ENCODE peak calls at places on chromosomes 13 and 19, in ten cellular contexts. O is heart right ventricle, S is uterus, G is suprapubic skin, I is mucosa of descending colon, M is transverse colon, U is neuronal stem cell, L is ovary, Y is iPS DF 6.9, H is PC-3. J is an unnamed sample.
A peak's percentile ranks its signal among the peaks of the same experiment; 100 is the strongest.

GRCh38 chr13:48412100-48412556 is 785 bp downstream of the LPAR6 start:
- DNase-seq in O (no peak), S (no peak), G (no peak), I (no peak), M (no peak), U (no peak), L (no peak), Y (no peak), H (peak; percentile 26), J (no peak)

GRCh38 chr19:46926201-46927071 is 65.6 kb downstream of the ARHGAP35 start:
- DNase-seq in O (no peak), S (no peak), G (no peak), I (no peak), M (no peak), U (no peak), L (no peak), Y (no peak), H (peak; percentile 14), J (no peak)

GRCh38 chr19:49997709-49998108 is 27.5 kb downstream of the VRK3 start:
- DNase-seq in O (no peak), S (no peak), G (no peak), I (no peak), M (no peak), U (no peak), L (no peak), Y (no peak), H (peak; percentile 48), J (no peak)

GRCh38 chr13:47211106-47211505 is 314.3 kb upstream of the HTR2A start:
- DNase-seq in O (no peak), S (no peak), G (no peak), I (no peak), M (no peak), U (no peak), L (no peak), Y (no peak), H (peak; percentile 70), J (no peak)

GRCh38 chr19:14138576-14139265 is 2.3 kb upstream of the ASF1B start:
- DNase-seq in O (no peak), S (no peak), G (no peak), I (no peak), M (no peak), U (no peak), L (no peak), Y (no peak), H (no peak), J (no peak)

GRCh38 chr19:3335431-3336350 is 30.7 kb upstream of the NFIC start:
- DNase-seq in O (peak; percentile 63), S (peak; percentile 65), G (peak; percentile 80), I (peak; percentile 69), M (peak; percentile 74), U (no peak), L (peak; percentile 71), Y (no peak), H (peak; percentile 20), J (no peak)

GRCh38 chr19:43704002-43704705 is 11.7 kb upstream of the IRGC start:
- DNase-seq in O (no peak), S (no peak), G (no peak), I (no peak), M (peak; percentile 43), U (no peak), L (no peak), Y (no peak), H (peak; percentile 27), J (no peak)

GRCh38 chr19:15253076-15253475 is 20.8 kb upstream of the EPHX3 start:
- DNase-seq in O (no peak), S (no peak), G (no peak), I (no peak), M (no peak), U (no peak), L (no peak), Y (no peak), H (no peak), J (no peak)

GRCh38 chr19:12085074-12085818 is 20.7 kb downstream of the ZNF844 start:
- DNase-seq in O (no peak), S (no peak), G (no peak), I (no peak), M (no peak), U (no peak), L (no peak), Y (no peak), H (no peak), J (no peak)

GRCh38 chr19:48123907-48124675 is 13.5 kb upstream of the PLA2G4C start:
- DNase-seq in O (no peak), S (no peak), G (no peak), I (no peak), M (no peak), U (peak; percentile 54), L (no peak), Y (no peak), H (peak; percentile 84), J (no peak)

GRCh38 chr19:29712744-29713516 is 2.1 kb downstream of the C19orf12 start:
- DNase-seq in O (no peak), S (no peak), G (no peak), I (no peak), M (no peak), U (no peak), L (peak; percentile 27), Y (no peak), H (no peak), J (no peak)

GRCh38 chr19:48102870-48103751 is 7.5 kb downstream of the PLA2G4C start:
- DNase-seq in O (no peak), S (no peak), G (no peak), I (no peak), M (peak; percentile 27), U (peak; percentile 56), L (no peak), Y (peak; percentile 52), H (peak; percentile 59), J (no peak)

GRCh38 chr13:94860981-94861407 is 148.6 kb upstream of the SOX21 start:
- DNase-seq in O (no peak), S (no peak), G (no peak), I (no peak), M (no peak), U (no peak), L (no peak), Y (no peak), H (peak; percentile 31), J (no peak)

GRCh38 chr19:45863335-45863839 is 440 bp upstream of the SYMPK start:
- DNase-seq in O (no peak), S (no peak), G (no peak), I (no peak), M (peak; percentile 26), U (no peak), L (no peak), Y (no peak), H (no peak), J (no peak)

GRCh38 chr13:33004454-33004853 is 11.8 kb upstream of the KL start:
- DNase-seq in O (peak; percentile 43), S (peak; percentile 46), G (peak; percentile 74), I (no peak), M (no peak), U (no peak), L (no peak), Y (no peak), H (no peak), J (no peak)

DNA sequence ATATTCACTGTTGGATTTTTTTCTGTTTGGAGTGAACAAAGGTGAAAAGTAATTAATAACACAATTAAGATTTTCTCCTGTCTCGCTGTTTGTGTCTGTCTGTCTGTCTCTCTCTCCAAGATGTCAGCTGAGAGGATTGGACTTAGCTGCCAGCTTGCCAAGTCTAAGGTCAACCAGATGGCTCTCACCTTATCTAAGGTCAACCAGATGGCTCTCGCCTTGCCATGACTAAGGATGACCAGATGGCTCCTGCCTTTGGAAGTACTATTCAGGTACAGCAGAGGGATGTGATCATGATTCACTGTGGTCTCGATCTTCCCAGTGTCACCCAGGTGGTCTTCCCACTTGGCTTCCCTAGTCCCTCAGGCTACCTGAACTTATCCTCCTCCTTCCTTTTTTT is 1436.4 kb downstream of the UQCRFS1 start:
- DNase-seq in O (no peak), S (no peak), G (no peak), I (no peak), M (no peak), U (no peak), L (no peak), Y (no peak), H (no peak), J (no peak)
- H3K9me3 ChIP-seq in O (no peaks in the 10 kb centered on the region), S (no peaks in the 10 kb centered on the region), G (peaks cover 25% of the 10 kb centered on the region), I (peaks cover 53% of the 10 kb centered on the region), M (peaks cover 22% of the 10 kb centered on the region), U (peaks cover 40% of the 10 kb centered on the region), L (no peaks in the 10 kb centered on the region), Y (peaks cover 2% of the 10 kb centered on the region), H (no peaks in the 10 kb centered on the region), J (no peaks in the 10 kb centered on the region)

DNA sequence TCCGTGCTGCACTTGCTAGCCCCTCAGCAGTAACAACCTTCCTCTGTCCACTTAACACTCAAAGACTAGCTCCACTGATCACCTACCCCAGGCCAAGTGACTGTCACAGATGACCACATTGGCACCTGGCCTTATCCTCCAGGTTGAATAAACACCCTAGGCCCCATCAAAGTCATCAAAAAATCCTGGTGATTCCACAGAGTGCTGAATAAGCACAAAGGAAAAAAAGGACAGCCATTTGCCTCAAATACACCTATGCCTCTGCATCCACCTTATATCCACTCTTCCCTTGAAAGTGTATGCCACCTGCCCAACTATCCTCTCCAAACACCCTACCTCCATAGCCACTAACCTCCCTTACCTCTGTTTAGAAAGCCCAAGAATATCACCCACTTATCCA is 2.7 kb downstream of the ZNF154 start:
- DNase-seq in O (no peak), S (no peak), G (no peak), I (no peak), M (no peak), U (no peak), L (no peak), Y (no peak), H (no peak), J (no peak)
- H3K9me3 ChIP-seq in O (peaks cover 9% of the 10 kb centered on the region), S (no peaks in the 10 kb centered on the region), G (peaks cover 41% of the 10 kb centered on the region), I (peaks cover 99% of the 10 kb centered on the region), M (peaks cover 59% of the 10 kb centered on the region), U (peaks cover 15% of the 10 kb centered on the region), L (peaks cover 5% of the 10 kb centered on the region), Y (peaks cover 2% of the 10 kb centered on the region), H (peaks cover 7% of the 10 kb centered on the region), J (peaks cover 87% of the 10 kb centered on the region)

DNA sequence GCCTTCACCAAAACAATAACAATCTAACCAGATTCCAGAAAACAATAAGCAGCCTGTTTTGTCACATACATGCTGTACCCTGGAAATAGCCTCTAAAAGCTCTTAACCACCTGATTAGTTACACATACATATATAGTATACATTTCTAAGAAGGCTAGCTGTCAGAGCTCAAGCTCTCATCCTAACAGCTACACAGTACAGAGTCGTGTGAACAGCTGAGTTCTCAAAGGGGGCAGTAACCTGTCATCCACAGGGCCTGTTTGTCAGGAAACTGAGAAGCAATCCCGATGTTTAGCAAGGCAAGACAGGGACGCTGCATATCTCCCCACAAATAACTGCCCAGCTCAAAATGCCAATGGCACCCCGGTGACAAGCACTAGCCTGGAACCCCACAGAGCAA is 56.9 kb downstream of the STK24 start:
- DNase-seq in O (no peak), S (no peak), G (no peak), I (no peak), M (no peak), U (no peak), L (no peak), Y (no peak), H (no peak), J (no peak)
- H3K9me3 ChIP-seq in O (no peaks in the 10 kb centered on the region), S (no peaks in the 10 kb centered on the region), G (no peaks in the 10 kb centered on the region), I (no peaks in the 10 kb centered on the region), M (no peaks in the 10 kb centered on the region), U (no peaks in the 10 kb centered on the region), L (no peaks in the 10 kb centered on the region), Y (no peaks in the 10 kb centered on the region), H (no peaks in the 10 kb centered on the region), J (no peaks in the 10 kb centered on the region)

DNA sequence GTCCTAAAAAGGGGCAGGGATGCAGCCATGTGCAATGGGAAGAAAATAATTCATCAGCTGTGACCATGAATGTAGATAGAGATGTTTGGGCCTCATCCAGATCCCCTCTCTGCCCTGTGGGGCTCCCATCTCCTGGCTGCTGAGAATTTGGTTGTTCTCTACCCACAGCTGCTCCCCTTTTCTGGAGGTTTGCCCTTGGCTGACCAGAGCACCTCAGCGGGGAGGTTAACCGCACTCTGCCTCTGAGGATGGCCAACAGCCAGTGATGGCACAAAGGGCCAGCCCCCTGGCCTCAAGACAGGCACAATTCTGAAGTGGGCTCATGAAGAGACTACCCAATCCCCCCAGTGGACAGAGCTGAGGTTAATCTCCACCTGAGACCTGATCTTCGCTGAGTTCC is 61.5 kb upstream of the SERP2 start:
- DNase-seq in O (no peak), S (no peak), G (no peak), I (no peak), M (no peak), U (no peak), L (no peak), Y (no peak), H (no peak), J (no peak)
- H3K9me3 ChIP-seq in O (no peaks in the 10 kb centered on the region), S (no peaks in the 10 kb centered on the region), G (no peaks in the 10 kb centered on the region), I (no peaks in the 10 kb centered on the region), M (no peaks in the 10 kb centered on the region), U (no peaks in the 10 kb centered on the region), L (no peaks in the 10 kb centered on the region), Y (no peaks in the 10 kb centered on the region), H (no peaks in the 10 kb centered on the region), J (no peaks in the 10 kb centered on the region)